ENCODE peak calls at places on chromosomes 5 and 9, in eight cellular contexts. Z, F, Y, X, U, P, H and K are unnamed samples.

GRCh38 chr9:98888794-98889495 is 54.8 kb upstream of the COL15A1 start:
- DNase-seq in Y (no peak), P (peak; percentile 68), Z (no peak), X (no peak), H (no peak), F (no peak), U (no peak), K (peak; percentile 42)

GRCh38 chr5:94021246-94021645 is 279.8 kb upstream of the POU5F2 start:
- DNase-seq in X (no peak), P (peak; percentile 44), H (no peak), F (peak; percentile 60), U (no peak), Z (no peak), Y (no peak), K (no peak)

GRCh38 chr9:88322906-88323566 is 65.2 kb upstream of the SPIN1 start:
- DNase-seq in U (no peak), Y (peak; percentile 73), F (peak; percentile 61), Z (no peak), H (peak; percentile 81), X (no peak), P (peak; percentile 55), K (no peak)

GRCh38 chr5:172904643-172905345 is 54.4 kb upstream of the RPL26L1 start:
- DNase-seq in F (peak; percentile 86), X (peak; percentile 93), Y (no peak), H (no peak), P (peak; percentile 53), Z (peak; percentile 46), U (peak; percentile 81), K (peak; percentile 89)

GRCh38 chr5:108726446-108727091 is 21.1 kb upstream of the FER start:
- DNase-seq in P (no peak), F (peak; percentile 33), U (no peak), H (no peak), Z (no peak), Y (no peak), X (no peak), K (no peak)

GRCh38 chr9:90502134-90502533 is 140.5 kb downstream of the DIRAS2 start:
- DNase-seq in U (no peak), P (no peak), F (no peak), X (peak; percentile 40), Y (no peak), H (no peak), Z (no peak), K (no peak)

GRCh38 chr9:95189230-95190098 is 128.0 kb downstream of the FANCC start:
- DNase-seq in Y (no peak), U (peak; percentile 58), P (no peak), Z (no peak), H (no peak), X (no peak), F (peak; percentile 14), K (peak; percentile 59)

GRCh38 chr9:27473135-27473534 is 51.0 kb upstream of the IFNK start:
- DNase-seq in Z (no peak), F (no peak), U (no peak), X (no peak), H (no peak), P (peak; percentile 59), Y (no peak), K (peak; percentile 76)

GRCh38 chr5:149414405-149415244 is 35.5 kb upstream of the IL17B start:
- DNase-seq in F (peak; percentile 72), H (no peak), U (no peak), Z (no peak), X (peak; percentile 48), P (peak; percentile 48), Y (no peak), K (peak; percentile 79)

GRCh38 chr9:89474939-89475338 is 23.0 kb downstream of the SEMA4D start:
- DNase-seq in H (no peak), Z (no peak), U (no peak), X (no peak), P (no peak), Y (no peak), F (no peak), K (peak; percentile 28)

GRCh38 chr5:150092159-150092787 is 5.9 kb upstream of the CSF1R start:
- DNase-seq in F (no peak), Y (no peak), H (no peak), U (no peak), X (no peak), P (no peak), Z (no peak), K (no peak)

GRCh38 chr9:138060881-138061280 is 183.3 kb downstream of the CACNA1B start:
- DNase-seq in Z (no peak), Y (no peak), X (no peak), U (no peak), P (no peak), F (no peak), H (no peak), K (no peak)

GRCh38 chr5:5140051-5141010 is at the start of gene ADAMTS16:
- DNase-seq in H (no peak), Y (no peak), U (no peak), X (peak; percentile 33), Z (no peak), P (no peak), F (no peak), K (no peak)

GRCh38 chr5:136722086-136722485 is 356.7 kb upstream of the TRPC7 start:
- DNase-seq in F (no peak), X (no peak), Y (no peak), Z (no peak), H (no peak), U (no peak), P (no peak), K (no peak)

GRCh38 chr5:177430146-177430951 is 3.9 kb downstream of the GRK6 start:
- DNase-seq in Y (no peak), H (no peak), Z (no peak), U (no peak), X (no peak), F (no peak), P (no peak), K (no peak)

GRCh38 chr9:125631391-125632085 is 75.5 kb downstream of the MAPKAP1 start:
- DNase-seq in F (peak; percentile 56), P (peak; percentile 77), H (no peak), U (no peak), X (peak; percentile 65), Z (no peak), Y (peak; percentile 22), K (no peak)

GRCh38 chr9:37395663-37396062 is 26.8 kb upstream of the GRHPR start:
- DNase-seq in Z (no peak), U (no peak), F (no peak), H (no peak), X (no peak), P (no peak), Y (no peak), K (no peak)

GRCh38 chr5:158816306-158816705 is 283.4 kb downstream of the EBF1 start:
- DNase-seq in Z (no peak), Y (no peak), P (no peak), H (no peak), U (no peak), X (no peak), F (no peak), K (no peak)

GRCh38 chr5:115898656-115899055 is 56.9 kb downstream of the AP3S1 start:
- DNase-seq in F (peak; percentile 72), P (no peak), U (no peak), Z (no peak), Y (no peak), X (no peak), H (no peak), K (no peak)

GRCh38 chr5:35363387-35363965 is 133.2 kb upstream of the PRLR start:
- DNase-seq in Y (no peak), Z (no peak), X (no peak), H (no peak), F (peak; percentile 43), P (no peak), U (no peak), K (no peak)

GRCh38 chr5:87154191-87154590 is 113.5 kb upstream of the RASA1 start:
- DNase-seq in H (no peak), Y (no peak), F (peak; percentile 13), Z (no peak), P (no peak), U (no peak), X (no peak), K (no peak)

GRCh38 chr5:45385321-45386058 is 310.7 kb downstream of the HCN1 start:
- DNase-seq in Z (no peak), U (no peak), P (peak; percentile 34), F (no peak), H (no peak), X (peak; percentile 29), Y (no peak), K (no peak)

GRCh38 chr5:34833991-34834793 is 4.8 kb upstream of the TTC23L start:
- DNase-seq in X (peak; percentile 53), P (no peak), Y (no peak), Z (no peak), U (no peak), F (no peak), H (no peak), K (no peak)

GRCh38 chr9:33447404-33448158 is at the start of gene AQP3:
- DNase-seq in H (no peak), Z (peak; percentile 6), U (peak; percentile 67), P (peak; percentile 71), F (peak; percentile 38), Y (peak; percentile 76), X (peak; percentile 89), K (peak; percentile 86)

GRCh38 chr5:179759961-179760541 is 27.4 kb downstream of the MAML1 start:
- DNase-seq in Z (no peak), X (no peak), H (no peak), F (no peak), U (no peak), Y (no peak), P (no peak), K (peak; percentile 21)

GRCh38 chr9:8916771-8917170 is 1117.2 kb upstream of the DMAC1 start:
- DNase-seq in X (no peak), H (no peak), Z (no peak), F (no peak), U (no peak), P (no peak), Y (no peak), K (no peak)

GRCh38 chr5:117131876-117132275 is 557.3 kb upstream of the SEMA6A start:
- DNase-seq in P (no peak), F (no peak), H (no peak), X (no peak), Y (no peak), U (no peak), Z (no peak), K (no peak)

GRCh38 chr5:162209005-162209605 is 141.5 kb downstream of the GABRG2 start:
- DNase-seq in H (no peak), F (no peak), X (peak; percentile 90), Z (no peak), Y (no peak), P (no peak), U (no peak), K (peak; percentile 9)

GRCh38 chr9:100160021-100160420 is 61.0 kb downstream of the INVS start:
- DNase-seq in Y (no peak), X (no peak), F (no peak), Z (no peak), U (no peak), H (no peak), P (no peak), K (no peak)

GRCh38 chr9:38233343-38233742 is 159.2 kb upstream of the ALDH1B1 start:
- DNase-seq in F (no peak), H (no peak), U (peak; percentile 24), Z (no peak), P (no peak), X (no peak), Y (no peak), K (no peak)

GRCh38 chr5:173602423-173602822 is 14.0 kb downstream of the BOD1 start:
- DNase-seq in P (peak; percentile 56), F (peak; percentile 38), Z (no peak), H (no peak), Y (no peak), U (no peak), X (peak; percentile 27), K (peak; percentile 72)

GRCh38 chr9:91066856-91067255 is 265.2 kb downstream of the SYK start:
- DNase-seq in Z (no peak), U (peak; percentile 24), P (no peak), H (no peak), X (no peak), F (no peak), Y (no peak), K (no peak)